ENCODE peak calls at places on chromosomes 16 and 17, in eight cellular contexts. F, X, L, K, O, H, D and S are unnamed samples.

GRCh38 chr17:75515229-75515522 is 161 bp downstream of the CASKIN2 start:
- DNase-seq in F (no peak), X (no peak), L (no peak), K (no peak), O (no peak), H (no peak), D (no peak), S (no peak)

GRCh38 chr17:17411692-17412091 is 65.1 kb upstream of the MED9 start:
- DNase-seq in F (peak; percentile 35), X (no peak), L (no peak), K (no peak), O (no peak), H (no peak), D (no peak), S (no peak)

GRCh38 chr17:75666959-75667790 is at the start of the genes RECQL5 and SAP30BP:
- DNase-seq in F (peak; percentile 88), X (peak; percentile 92), L (peak; percentile 98), K (peak; percentile 98), O (peak; percentile 99), H (peak; percentile 99), D (peak; percentile 99), S (peak; percentile 98)

GRCh38 chr17:63688396-63689020 is 11.4 kb downstream of the LIMD2 start:
- DNase-seq in F (no peak), X (no peak), L (no peak), K (no peak), O (no peak), H (no peak), D (no peak), S (no peak)

GRCh38 chr16:12728471-12728870 is 75.2 kb downstream of the CPPED1 start:
- DNase-seq in F (no peak), X (no peak), L (no peak), K (no peak), O (no peak), H (no peak), D (no peak), S (no peak)

GRCh38 chr17:83196088-83196765 is 116.8 kb downstream of the METRNL start:
- DNase-seq in F (peak; percentile 15), X (no peak), L (no peak), K (no peak), O (peak; percentile 5), H (no peak), D (peak; percentile 3), S (no peak)

GRCh38 chr16:73000020-73000906 is 47.7 kb downstream of the ZFHX3 start:
- DNase-seq in F (no peak), X (no peak), L (no peak), K (no peak), O (no peak), H (no peak), D (no peak), S (no peak)

GRCh38 chr16:11612110-11612981 is 25.6 kb upstream of the LITAF start:
- DNase-seq in F (no peak), X (no peak), L (no peak), K (no peak), O (no peak), H (no peak), D (no peak), S (no peak)

GRCh38 chr16:79751785-79752184 is 151.2 kb upstream of the MAF start:
- DNase-seq in F (no peak), X (no peak), L (no peak), K (no peak), O (no peak), H (no peak), D (no peak), S (no peak)

GRCh38 chr17:64255764-64256163 is 7.3 kb downstream of the TEX2 start:
- DNase-seq in F (no peak), X (no peak), L (no peak), K (no peak), O (no peak), H (no peak), D (no peak), S (no peak)

GRCh38 chr16:70653406-70653805 is 7.0 kb downstream of the IL34 start:
- DNase-seq in F (no peak), X (no peak), L (no peak), K (no peak), O (no peak), H (no peak), D (no peak), S (no peak)

GRCh38 chr17:48333034-48333491 is 97.0 kb downstream of the SKAP1 start:
- DNase-seq in F (no peak), X (no peak), L (no peak), K (no peak), O (no peak), H (no peak), D (no peak), S (no peak)

GRCh38 chr17:64418506-64419339 is 28.1 kb upstream of the PECAM1 start:
- DNase-seq in F (peak; percentile 14), X (peak; percentile 64), L (no peak), K (no peak), O (peak; percentile 52), H (no peak), D (no peak), S (no peak)

GRCh38 chr16:31093132-31093703 is 1.4 kb downstream of the VKORC1 start:
- DNase-seq in F (no peak), X (no peak), L (no peak), K (peak; percentile 41), O (no peak), H (no peak), D (peak; percentile 60), S (no peak)

GRCh38 chr17:41551370-41551769 is 20.5 kb downstream of the KRT9 start:
- DNase-seq in F (no peak), X (no peak), L (no peak), K (no peak), O (no peak), H (no peak), D (no peak), S (no peak)

GRCh38 chr16:14015948-14016347 is 55.2 kb upstream of the MRTFB start:
- DNase-seq in F (peak; percentile 81), X (peak; percentile 9), L (no peak), K (no peak), O (no peak), H (no peak), D (no peak), S (no peak)

GRCh38 chr17:78999056-78999768 is 10.4 kb downstream of the CANT1 start:
- DNase-seq in F (no peak), X (no peak), L (no peak), K (no peak), O (no peak), H (no peak), D (no peak), S (no peak)

GRCh38 chr16:74896389-74897370 is 88.2 kb downstream of the WDR59 start:
- DNase-seq in F (no peak), X (peak; percentile 79), L (no peak), K (no peak), O (no peak), H (no peak), D (no peak), S (no peak)

GRCh38 chr17:49817993-49818392 is 29.5 kb downstream of the KAT7 start:
- DNase-seq in F (no peak), X (no peak), L (peak; percentile 37), K (no peak), O (peak; percentile 78), H (peak; percentile 22), D (no peak), S (no peak)

GRCh38 chr17:41521574-41522261 is 3.0 kb upstream of the KRT15 start:
- DNase-seq in F (no peak), X (peak; percentile 88), L (no peak), K (no peak), O (no peak), H (no peak), D (no peak), S (no peak)

GRCh38 chr16:58264961-58265479 is 29.8 kb downstream of the PRSS54 start:
- DNase-seq in F (peak; percentile 54), X (peak; percentile 80), L (no peak), K (no peak), O (no peak), H (no peak), D (peak; percentile 62), S (no peak)

GRCh38 chr17:43572368-43572980 is 26.3 kb upstream of the ETV4 start:
- DNase-seq in F (no peak), X (no peak), L (no peak), K (no peak), O (no peak), H (no peak), D (no peak), S (no peak)

GRCh38 chr17:44854201-44854600 is 6.5 kb downstream of the HIGD1B start:
- DNase-seq in F (no peak), X (no peak), L (no peak), K (peak; percentile 22), O (no peak), H (no peak), D (no peak), S (no peak)

GRCh38 chr16:50861451-50861850 is 119.6 kb downstream of the CYLD start:
- DNase-seq in F (no peak), X (no peak), L (no peak), K (no peak), O (no peak), H (no peak), D (no peak), S (no peak)

GRCh38 chr17:78665952-78666920 is 89.0 kb upstream of the DNAH17 start:
- DNase-seq in F (no peak), X (no peak), L (peak; percentile 42), K (no peak), O (peak; percentile 69), H (peak; percentile 47), D (no peak), S (peak; percentile 68)

GRCh38 chr16:57574086-57574485 is 31.6 kb downstream of the ADGRG5 start:
- DNase-seq in F (no peak), X (no peak), L (no peak), K (no peak), O (no peak), H (no peak), D (no peak), S (no peak)

GRCh38 chr16:88835383-88835782 is 21.4 kb downstream of the GALNS start:
- DNase-seq in F (no peak), X (no peak), L (no peak), K (no peak), O (no peak), H (no peak), D (no peak), S (no peak)

GRCh38 chr17:2237521-2237921 is 66.1 kb downstream of the SMG6 start:
- DNase-seq in F (no peak), X (no peak), L (no peak), K (no peak), O (no peak), H (no peak), D (no peak), S (no peak)